ENCODE peak calls at places on chromosomes 4 and X, in eight cellular contexts. L is neuronal stem cell, R is fibroblast of lung, Y is breast epithelium, U is AG04450, T is left ventricle myocardium inferior, I is pancreas, F is adipocyte. S is an unnamed sample. For H3K9me3, the result is how much of the 10 kb centered on the place peaks cover.

GRCh38 chr4:123397276-123398150 is 918 bp downstream of the SPRY1 start:
- DNase-seq in U (no peak), L (peak), I (peak), F (peak), R (peak), Y (no peak), T (peak), S (peak)

GRCh38 chr4:10701702-10702460 is 17.3 kb upstream of the CLNK start:
- DNase-seq in Y (no peak), F (no peak), T (no peak), I (no peak), U (no peak), R (peak), L (no peak), S (no peak)

GRCh38 chr4:53563824-53564223 is 27.5 kb downstream of the LNX1 start:
- DNase-seq in F (peak), Y (no peak), L (no peak), R (peak), I (no peak), T (no peak), U (peak), S (no peak)

GRCh38 chr4:39044947-39045734 is 12.9 kb upstream of the TMEM156 start:
- DNase-seq in Y (no peak), T (peak), U (no peak), R (no peak), F (peak), L (peak), I (no peak), S (no peak)

GRCh38 chrX:140318306-140318705 is 186.6 kb downstream of the SOX3 start:
- DNase-seq in R (peak), U (no peak), T (no peak), Y (no peak), F (no peak), I (no peak), L (no peak), S (no peak)

GRCh38 chrX:84634201-84634782 is 132.0 kb upstream of the HDX start:
- DNase-seq in I (no peak), L (no peak), Y (no peak), F (no peak), R (no peak), T (no peak), U (no peak), S (no peak)

GRCh38 chr4:36026348-36026747 is 218.0 kb downstream of the ARAP2 start:
- DNase-seq in U (no peak), F (no peak), I (no peak), R (no peak), L (no peak), Y (no peak), T (no peak), S (no peak)

GRCh38 chrX:45515262-45516215 is 314.9 kb upstream of the DIPK2B start:
- DNase-seq in L (no peak), R (peak), T (no peak), Y (peak), U (peak), I (peak), F (peak), S (peak)

GRCh38 chrX:26032141-26032917 is 105.8 kb upstream of the MAGEB18 start:
- DNase-seq in R (peak), T (no peak), U (no peak), L (no peak), F (no peak), Y (no peak), I (no peak), S (no peak)

GRCh38 chr4:40375090-40375489 is 40.0 kb downstream of the CHRNA9 start:
- DNase-seq in F (no peak), U (no peak), Y (no peak), I (no peak), L (no peak), R (no peak), T (no peak), S (no peak)

GRCh38 chr4:156634612-156635011 is 337.0 kb downstream of the PDGFC start:
- DNase-seq in R (peak), I (no peak), T (no peak), U (no peak), L (no peak), F (no peak), Y (no peak), S (no peak)

GRCh38 chrX:50877310-50877709 is 33.2 kb upstream of the BMP15 start:
- DNase-seq in R (peak), F (peak), Y (no peak), L (no peak), I (no peak), T (no peak), U (no peak), S (no peak)

GRCh38 chr4:5504486-5504885 is 203.9 kb downstream of the EVC2 start:
- DNase-seq in I (no peak), U (no peak), Y (no peak), F (no peak), L (no peak), T (no peak), R (peak), S (no peak)

GRCh38 chr4:94127707-94128328 is 79.8 kb upstream of the SMARCAD1 start:
- DNase-seq in L (peak), I (no peak), T (no peak), Y (no peak), U (peak), F (peak), R (peak), S (no peak)

GRCh38 chr4:76200771-76201224 is 12.8 kb downstream of the SCARB2 start:
- DNase-seq in T (no peak), F (no peak), I (peak), U (no peak), Y (peak), R (no peak), L (no peak), S (no peak)

GRCh38 chr4:32858971-32859370 is 2138.8 kb downstream of the PCDH7 start:
- DNase-seq in U (no peak), T (no peak), I (no peak), Y (no peak), L (no peak), F (peak), R (peak), S (no peak)

GRCh38 chr4:26150948-26151347 is 169.9 kb upstream of the RBPJ start:
- DNase-seq in Y (no peak), F (peak), T (no peak), L (no peak), U (no peak), I (no peak), R (peak), S (no peak)

GRCh38 chr4:125316391-125316780 is 1.6 kb downstream of the FAT4 start:
- DNase-seq in I (peak), F (peak), T (peak), R (no peak), L (peak), U (no peak), Y (no peak), S (no peak)

GRCh38 chr4:181647396-181648107 is 595.6 kb upstream of the TENM3 start:
- DNase-seq in I (no peak), Y (no peak), R (no peak), L (no peak), U (no peak), F (peak), T (no peak), S (no peak)

GRCh38 chrX:68179355-68179754 is 253.9 kb downstream of the OPHN1 start:
- DNase-seq in F (no peak), I (no peak), T (no peak), R (no peak), U (no peak), Y (no peak), L (no peak), S (no peak)

GRCh38 chrX:43847352-43847751 is 34.9 kb downstream of the MAOB start:
- DNase-seq in U (no peak), F (no peak), Y (no peak), T (no peak), R (no peak), L (no peak), I (no peak), S (no peak)

GRCh38 chr4:8451440-8452182 is 11.0 kb downstream of the TRMT44 start:
- DNase-seq in L (no peak), I (no peak), U (no peak), R (no peak), Y (peak), F (peak), T (no peak), S (no peak)

GRCh38 chr4:111230265-111230664 is 607.4 kb upstream of the PITX2 start:
- DNase-seq in L (no peak), F (peak), T (no peak), I (no peak), Y (no peak), R (peak), U (peak), S (no peak)

GRCh38 chr4:52037730-52038108 is 380 bp downstream of the SGCB start:
- DNase-seq in U (no peak), T (peak), Y (no peak), F (peak), L (no peak), R (peak), I (peak), S (no peak)

GRCh38 chr4:161273607-161274006 is 890.2 kb downstream of the FSTL5 start:
- DNase-seq in I (no peak), T (no peak), R (no peak), Y (no peak), U (no peak), F (no peak), L (no peak), S (no peak)

GRCh38 chrX:35439692-35440091 is 358.4 kb upstream of the MAGEB16 start:
- DNase-seq in Y (no peak), U (no peak), T (no peak), I (no peak), L (no peak), F (no peak), R (no peak), S (no peak)
- H3K9me3 ChIP-seq in Y (under half), U (under half), T (under half), I (under half), L (under half), F (under half), R (under half), S (under half)

GRCh38 chr4:174870311-174870710 is 41.3 kb upstream of the GLRA3 start:
- DNase-seq in I (no peak), F (no peak), U (no peak), L (no peak), R (no peak), T (no peak), Y (no peak), S (no peak)

GRCh38 chr4:174864031-174864430 is 35.0 kb upstream of the GLRA3 start:
- DNase-seq in T (no peak), I (no peak), F (no peak), R (no peak), Y (no peak), L (no peak), U (no peak), S (no peak)

GRCh38 chr4:174867893-174868292 is 38.8 kb upstream of the GLRA3 start:
- DNase-seq in L (no peak), T (no peak), Y (no peak), R (no peak), I (no peak), F (no peak), U (no peak), S (no peak)

GRCh38 chr4:174869334-174869733 is 40.3 kb upstream of the GLRA3 start:
- DNase-seq in I (no peak), T (no peak), U (no peak), L (no peak), Y (no peak), F (no peak), R (no peak), S (no peak)

DNA sequence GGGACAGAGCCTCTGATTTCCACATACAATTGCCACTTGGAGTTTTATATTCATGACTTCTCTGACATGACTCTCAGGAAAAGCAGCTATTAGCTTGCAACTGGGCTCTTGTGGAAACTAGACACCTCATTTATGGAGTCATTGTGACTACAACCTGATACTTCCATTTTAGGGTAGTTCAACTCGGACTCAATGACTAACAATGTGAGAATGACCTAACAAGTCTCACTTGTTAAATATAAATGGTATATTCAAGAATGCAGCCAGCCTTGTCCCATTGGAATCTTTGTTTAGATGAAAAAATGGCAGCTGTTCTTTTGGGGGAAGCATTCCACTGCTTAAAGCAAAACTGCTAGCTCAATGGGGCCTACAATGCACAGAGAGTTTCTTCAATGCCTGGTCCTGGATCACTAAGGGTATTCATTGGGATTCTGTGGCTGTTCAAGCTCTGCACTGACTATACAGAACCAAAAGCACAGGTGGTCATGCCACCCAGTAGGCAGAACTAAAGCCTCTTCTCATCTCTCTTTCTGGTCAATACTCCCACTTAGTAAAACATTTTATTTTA is 36.5 kb upstream of the GLRA3 start:
- DNase-seq in Y (no peak), F (no peak), T (no peak), I (no peak), R (peak), U (no peak), L (no peak), S (no peak)
- H3K9me3 ChIP-seq in Y (under half), F (under half), T (under half), I (under half), R (under half), U (under half), L (under half), S (under half)

GRCh38 chrX:40047485-40047884 is 50.3 kb downstream of the BCOR start:
- DNase-seq in Y (no peak), R (no peak), T (no peak), U (no peak), I (no peak), F (no peak), L (no peak), S (no peak)
- H3K9me3 ChIP-seq in Y (half or more), R (under half), T (under half), U (under half), I (under half), F (under half), L (under half), S (under half)

DNA sequence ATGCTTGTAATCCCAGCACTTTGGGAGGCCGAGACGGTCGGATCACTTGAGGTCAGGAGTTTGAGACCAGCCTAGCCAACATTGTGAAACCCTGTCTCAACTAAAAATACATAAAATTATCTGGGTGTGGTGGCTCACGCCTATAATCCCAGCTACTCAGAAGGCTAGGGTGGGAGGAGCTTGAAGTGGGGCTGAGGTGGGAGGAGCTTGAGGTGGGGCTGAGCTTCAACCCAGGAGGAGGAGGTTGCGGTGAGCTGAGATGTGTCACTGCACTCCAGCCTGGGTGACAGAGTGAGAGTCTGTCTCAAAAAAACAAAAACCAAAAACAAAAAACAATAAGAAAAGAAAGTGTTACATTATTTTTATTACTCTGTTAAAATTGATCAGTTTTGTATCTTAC is 1164.4 kb upstream of the IGFBP7 start:
- DNase-seq in L (no peak), T (no peak), F (no peak), Y (no peak), I (no peak), R (no peak), U (no peak), S (no peak)
- H3K9me3 ChIP-seq in L (under half), T (under half), F (under half), Y (under half), I (under half), R (under half), U (under half), S (under half)

DNA sequence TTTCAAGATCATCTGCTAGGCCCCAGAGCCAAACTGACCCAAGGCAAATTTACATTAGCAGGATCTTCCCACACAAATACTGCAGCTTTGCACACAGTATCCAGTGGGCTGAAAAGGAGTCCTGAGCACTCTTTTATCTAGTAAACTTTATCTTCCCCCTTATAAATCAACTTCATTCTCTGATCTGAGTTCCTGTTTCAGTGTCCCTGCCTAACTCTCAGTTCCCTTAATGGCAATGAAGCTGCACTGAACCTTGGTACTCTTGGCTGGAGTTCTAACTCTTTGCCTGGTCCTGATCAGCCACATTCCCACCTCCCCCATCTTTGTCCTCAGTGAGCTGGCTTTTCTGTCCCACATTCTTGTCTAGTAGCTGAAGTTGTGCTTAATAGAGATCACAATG is 37.4 kb downstream of the EDA2R start:
- DNase-seq in T (no peak), R (no peak), U (no peak), I (no peak), Y (no peak), L (no peak), F (no peak), S (no peak)
- H3K9me3 ChIP-seq in T (under half), R (under half), U (under half), I (under half), Y (under half), L (under half), F (under half), S (under half)

DNA sequence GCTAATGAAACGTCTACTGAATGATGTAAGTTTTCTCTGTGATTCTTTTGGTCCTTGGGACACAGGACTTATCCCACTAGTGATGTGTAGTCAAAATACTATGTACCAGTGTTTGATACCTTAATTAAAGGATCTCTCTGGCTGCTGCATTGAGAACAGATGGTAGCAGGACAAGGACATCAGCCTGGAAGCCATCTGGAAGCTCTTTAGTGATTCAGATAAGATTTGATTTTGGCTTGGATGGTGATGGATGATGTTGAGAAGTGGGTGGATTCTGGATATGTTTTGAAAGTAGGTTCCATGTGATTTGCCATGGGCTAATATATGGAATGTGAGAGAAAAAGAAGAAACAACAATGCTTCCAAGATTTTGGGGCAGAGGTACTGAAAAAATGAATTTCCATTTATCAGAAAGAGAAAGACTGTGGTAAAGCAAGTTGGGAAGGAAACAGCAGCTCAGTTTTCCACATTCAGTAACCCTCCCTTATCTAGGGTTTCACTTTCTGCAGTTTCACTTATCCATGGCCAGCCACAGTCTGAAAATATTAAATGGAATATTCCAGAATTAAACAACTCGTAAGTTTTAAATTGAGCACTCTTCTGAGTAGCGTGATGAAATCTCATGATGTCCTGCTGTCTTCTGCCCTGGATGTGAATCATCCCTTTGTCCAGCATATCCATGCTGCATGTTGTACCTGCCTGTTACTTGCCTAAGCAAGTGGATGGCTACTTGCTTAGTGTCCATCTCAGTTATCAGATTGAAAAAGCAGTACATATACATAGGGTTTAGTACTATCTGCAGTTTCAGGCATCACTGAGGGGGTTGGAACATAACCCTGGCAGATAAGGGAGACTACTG is 15.6 kb downstream of the CD38 start:
- DNase-seq in L (no peak), Y (no peak), R (no peak), U (no peak), F (no peak), T (no peak), I (no peak), S (no peak)
- H3K9me3 ChIP-seq in L (under half), Y (under half), R (under half), U (under half), F (under half), T (under half), I (under half), S (under half)

DNA sequence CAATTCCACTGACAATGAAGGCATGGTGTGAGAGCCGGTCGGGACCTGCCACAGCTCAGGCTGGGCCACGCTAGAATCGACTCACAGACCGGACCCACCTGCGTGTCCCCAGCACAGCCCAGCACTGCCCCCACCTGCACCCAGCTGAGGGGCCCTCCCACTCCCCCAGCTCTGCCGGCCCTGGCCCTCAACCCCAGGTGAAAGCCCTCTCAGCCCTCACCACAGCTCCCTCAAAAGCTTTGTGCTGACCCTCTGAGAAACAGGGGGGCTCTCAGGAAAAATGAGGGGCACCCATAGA is 25.1 kb downstream of the GAK start:
- DNase-seq in R (no peak), Y (no peak), T (no peak), L (no peak), F (no peak), I (no peak), U (no peak), S (no peak)
- H3K9me3 ChIP-seq in R (under half), Y (under half), T (under half), L (under half), F (under half), I (under half), U (under half), S (under half)

DNA sequence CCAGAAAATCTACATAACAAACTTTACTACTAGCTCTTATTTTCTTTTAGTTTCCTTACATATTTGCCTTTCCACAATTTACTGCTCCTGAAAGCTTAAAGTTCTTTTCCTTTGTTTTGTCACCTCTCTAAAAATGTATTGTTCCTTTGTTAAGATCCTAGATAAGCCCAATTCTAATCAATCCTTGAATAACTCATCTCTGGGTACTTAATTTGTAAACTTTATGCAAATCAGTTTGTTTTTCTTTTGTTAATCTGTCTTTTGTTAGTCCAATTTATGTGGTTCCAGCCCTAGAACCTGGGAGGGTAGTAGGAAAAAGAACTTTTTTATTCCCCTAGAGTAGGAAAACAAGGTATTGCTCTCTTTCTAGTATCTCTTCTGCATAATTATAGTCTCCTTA is 444.7 kb downstream of the PCDH10 start:
- DNase-seq in F (no peak), T (no peak), U (no peak), Y (no peak), L (no peak), R (no peak), I (no peak), S (no peak)
- H3K9me3 ChIP-seq in F (under half), T (under half), U (under half), Y (under half), L (under half), R (under half), I (under half), S (under half)